ENCODE peak calls at places on chromosome 7, in five cellular contexts. I is nephron progenitor cell, Z is RWPE1, H is HL-60, A is progenitor cell of endocrine pancreas. R is an unnamed sample.

GRCh38 chr7:135367114-135367513 is 133.5 kb downstream of the STRA8 start:
- DNase-seq in I (no peak), Z (no peak), H (no peak), A (no peak), R (no peak)

GRCh38 chr7:23494009-23494408 is 23.7 kb upstream of the IGF2BP3 start:
- DNase-seq in I (no peak), Z (no peak), H (no peak), A (no peak), R (no peak)

GRCh38 chr7:107354639-107355038 is 115.2 kb upstream of the GPR22 start:
- DNase-seq in I (no peak), Z (no peak), H (no peak), A (no peak), R (no peak)

GRCh38 chr7:95690367-95690947 is 81.9 kb upstream of the DYNC1I1 start:
- DNase-seq in I (peak; percentile 27), Z (no peak), H (peak; percentile 26), A (no peak), R (no peak)

GRCh38 chr7:88116395-88116794 is 103.4 kb downstream of the SRI start:
- DNase-seq in I (no peak), Z (no peak), H (no peak), A (no peak), R (no peak)

GRCh38 chr7:149865437-149865836 is 8.3 kb upstream of the ATP6V0E2 start:
- DNase-seq in I (no peak), Z (no peak), H (peak; percentile 65), A (no peak), R (peak; percentile 29)

GRCh38 chr7:7639421-7639820 is 1.1 kb upstream of the UMAD1 start:
- DNase-seq in I (no peak), Z (no peak), H (no peak), A (no peak), R (no peak)

GRCh38 chr7:140696679-140697446 is at the start of gene NDUFB2:
- DNase-seq in I (peak; percentile 75), Z (peak; percentile 55), H (peak; percentile 75), A (peak; percentile 64), R (peak; percentile 62)

GRCh38 chr7:117098457-117098856 is 145.2 kb downstream of the ST7 start:
- DNase-seq in I (no peak), Z (no peak), H (no peak), A (no peak), R (no peak)

GRCh38 chr7:75028299-75028698 is 45.3 kb downstream of the RCC1L start:
- DNase-seq in I (no peak), Z (no peak), H (no peak), A (no peak), R (no peak)

GRCh38 chr7:155216475-155217272 is 81.0 kb upstream of the INSIG1 start:
- DNase-seq in I (no peak), Z (no peak), H (no peak), A (no peak), R (no peak)

GRCh38 chr7:130352335-130353074 is 7.9 kb downstream of the CPA5 start:
- DNase-seq in I (no peak), Z (peak; percentile 59), H (no peak), A (no peak), R (no peak)

GRCh38 chr7:7803597-7804229 is 85.3 kb upstream of the RPA3 start:
- DNase-seq in I (no peak), Z (no peak), H (no peak), A (no peak), R (no peak)

GRCh38 chr7:122182081-122182480 is 38.0 kb upstream of the AASS start:
- DNase-seq in I (no peak), Z (no peak), H (no peak), A (no peak), R (no peak)

GRCh38 chr7:117810642-117811512 is 62.4 kb downstream of the CTTNBP2 start:
- DNase-seq in I (no peak), Z (no peak), H (no peak), A (no peak), R (no peak)

GRCh38 chr7:133854739-133855138 is 272.4 kb upstream of the LRGUK start:
- DNase-seq in I (no peak), Z (peak; percentile 2), H (peak; percentile 13), A (no peak), R (no peak)

GRCh38 chr7:148264933-148265557 is 325.5 kb upstream of the C7orf33 start:
- DNase-seq in I (no peak), Z (peak; percentile 26), H (peak; percentile 13), A (no peak), R (no peak)

GRCh38 chr7:143382791-143383641 is 1.9 kb downstream of the ZYX start:
- DNase-seq in I (no peak), Z (no peak), H (no peak), A (no peak), R (no peak)

GRCh38 chr7:92421676-92422435 is 25.4 kb upstream of the GATAD1 start:
- DNase-seq in I (no peak), Z (no peak), H (peak; percentile 27), A (no peak), R (no peak)

GRCh38 chr7:31890198-31890597 is 180.0 kb downstream of the PDE1C start:
- DNase-seq in I (no peak), Z (peak; percentile 44), H (peak; percentile 90), A (no peak), R (peak; percentile 81)

GRCh38 chr7:1668486-1668931 is 1.6 kb upstream of the ELFN1 start:
- DNase-seq in I (no peak), Z (no peak), H (no peak), A (peak; percentile 10), R (peak; percentile 44)

GRCh38 chr7:157693521-157694388 is 357.0 kb downstream of the DNAJB6 start:
- DNase-seq in I (peak; percentile 75), Z (no peak), H (no peak), A (peak; percentile 48), R (no peak)

GRCh38 chr7:80134536-80135305 is at the start of gene GNAI1:
- DNase-seq in I (peak; percentile 88), Z (peak; percentile 86), H (peak; percentile 7), A (peak; percentile 83), R (no peak)

GRCh38 chr7:133051066-133051465 is 30.8 kb downstream of the CHCHD3 start:
- DNase-seq in I (no peak), Z (no peak), H (no peak), A (no peak), R (no peak)

GRCh38 chr7:81882086-81882485 is 112.2 kb upstream of the HGF start:
- DNase-seq in I (no peak), Z (no peak), H (no peak), A (no peak), R (no peak)

GRCh38 chr7:149826344-149827088 is 11.7 kb upstream of the ZNF862 start:
- DNase-seq in I (no peak), Z (no peak), H (no peak), A (no peak), R (no peak)

GRCh38 chr7:115099906-115100305 is 178.0 kb downstream of the MDFIC start:
- DNase-seq in I (no peak), Z (peak; percentile 44), H (no peak), A (no peak), R (no peak)

GRCh38 chr7:76037310-76037709 is 10.5 kb downstream of the STYXL1 start:
- DNase-seq in I (no peak), Z (no peak), H (no peak), A (no peak), R (no peak)

GRCh38 chr7:1124164-1124563 is 35.8 kb downstream of the ZFAND2A start:
- DNase-seq in I (no peak), Z (no peak), H (no peak), A (no peak), R (no peak)

GRCh38 chr7:148772297-148773089 is 73.8 kb downstream of the CUL1 start:
- DNase-seq in I (no peak), Z (peak; percentile 83), H (no peak), A (no peak), R (no peak)

GRCh38 chr7:64882341-64883112 is 20.5 kb upstream of the ZNF273 start:
- DNase-seq in I (no peak), Z (peak; percentile 62), H (no peak), A (no peak), R (no peak)

DNA sequence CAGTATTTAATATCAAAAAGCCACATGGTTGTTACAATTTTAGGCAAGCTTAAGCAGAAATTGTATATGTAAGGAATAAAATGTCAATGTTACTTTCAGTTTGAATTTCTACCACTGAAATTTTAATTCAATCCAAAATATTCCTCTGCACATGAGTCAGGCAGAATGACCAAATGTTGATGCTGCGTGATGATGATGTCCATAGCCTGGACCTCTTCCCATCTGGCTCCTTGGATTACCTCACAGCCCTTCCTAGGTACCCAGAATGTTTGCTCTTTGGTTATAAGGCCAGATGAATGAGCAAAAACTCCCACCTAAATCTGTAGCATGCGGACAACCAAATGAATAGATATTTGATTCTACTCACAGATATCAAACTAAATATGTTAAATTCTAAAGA is 258.3 kb upstream of the IMMP2L start:
- DNase-seq in I (no peak), Z (no peak), H (no peak), A (no peak), R (no peak)
- TF ChIP-seq CTCF in I (no peak), Z (no peak), H (no peak), A (no peak), R (no peak)

GRCh38 chr7:151028131-151028947 is at the start of gene ABCB8:
- DNase-seq in I (peak; percentile 97), Z (peak; percentile 100), H (peak; percentile 99), A (peak; percentile 97), R (peak; percentile 97)
- TF ChIP-seq CTCF in I (peak; percentile 30), Z (peak; percentile 62), H (peak; percentile 13), A (peak; percentile 55), R (peak; percentile 64)

DNA sequence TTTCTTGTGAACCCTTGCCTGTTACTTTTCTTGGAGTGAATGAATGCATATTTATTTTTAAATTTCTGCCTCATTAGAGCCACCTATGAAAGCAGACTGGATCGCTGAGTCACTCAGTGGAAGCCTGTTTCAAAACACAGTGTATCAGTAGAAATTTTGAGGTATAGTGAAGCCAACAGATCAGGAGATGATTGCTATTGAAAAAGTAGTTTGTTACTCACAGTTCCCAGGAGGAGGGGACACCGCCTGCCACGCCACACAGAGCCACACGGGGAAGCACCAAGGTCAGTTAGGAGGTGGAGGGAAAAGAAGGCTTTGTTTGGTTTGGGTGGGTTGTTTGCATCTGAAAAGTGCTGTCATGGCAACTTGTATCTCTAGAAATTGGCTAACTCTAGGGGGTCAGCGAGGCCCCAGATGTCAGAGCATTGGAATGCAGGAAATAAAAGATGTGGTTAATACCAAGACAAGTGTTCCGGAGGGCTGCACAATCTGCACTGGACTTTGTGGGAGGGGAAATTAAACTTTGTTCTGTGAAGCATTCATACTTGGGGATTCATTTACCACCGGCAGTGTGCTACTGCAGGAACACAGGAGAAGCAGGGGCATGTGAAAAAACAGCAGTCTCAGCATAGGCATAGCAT is 106.4 kb upstream of the SDK1 start:
- DNase-seq in I (no peak), Z (peak; percentile 33), H (no peak), A (peak; percentile 37), R (no peak)
- TF ChIP-seq CTCF in I (no peak), Z (no peak), H (no peak), A (peak; percentile 45), R (no peak)

GRCh38 chr7:104252409-104253134 is 44.8 kb upstream of the ORC5 start:
- DNase-seq in I (no peak), Z (no peak), H (no peak), A (no peak), R (no peak)
- TF ChIP-seq CTCF in I (no peak), Z (no peak), H (no peak), A (peak; percentile 12), R (no peak)